ENCODE peak calls at places on chromosomes 6 and 20, in eight cellular contexts. Y, G, R, I, O, N, X and H are unnamed samples.

GRCh38 chr6:65191412-65191811 is 515.6 kb downstream of the EYS start:
- DNase-seq in I (no peak), Y (no peak), O (no peak), R (no peak), X (no peak), G (no peak), N (no peak), H (no peak)

GRCh38 chr6:6701864-6702263 is 113.3 kb downstream of the LY86 start:
- DNase-seq in N (no peak), O (no peak), Y (no peak), G (no peak), R (no peak), I (no peak), X (no peak), H (no peak)

GRCh38 chr6:127606131-127606562 is 29.2 kb downstream of the C6orf58 start:
- DNase-seq in G (peak; percentile 3), X (no peak), O (peak; percentile 71), I (peak; percentile 7), R (no peak), Y (peak; percentile 13), N (peak; percentile 46), H (peak; percentile 46)

GRCh38 chr6:72553531-72554202 is 68.2 kb upstream of the KCNQ5 start:
- DNase-seq in O (peak; percentile 89), N (no peak), I (peak; percentile 71), G (no peak), R (no peak), Y (no peak), X (no peak), H (peak; percentile 43)

GRCh38 chr20:10924628-10925266 is 250.9 kb upstream of the JAG1 start:
- DNase-seq in G (no peak), O (peak; percentile 51), X (no peak), Y (no peak), R (no peak), N (peak; percentile 32), I (no peak), H (no peak)

GRCh38 chr6:55496201-55496600 is 82.8 kb downstream of the HMGCLL1 start:
- DNase-seq in R (no peak), X (no peak), I (no peak), G (no peak), O (no peak), N (no peak), Y (no peak), H (no peak)

GRCh38 chr20:4038676-4039075 is 23.3 kb upstream of the RNF24 start:
- DNase-seq in R (no peak), I (no peak), N (no peak), Y (no peak), X (no peak), G (no peak), O (no peak), H (no peak)

GRCh38 chr6:8549381-8549780 is 114.0 kb upstream of the SLC35B3 start:
- DNase-seq in X (no peak), I (no peak), G (no peak), Y (no peak), O (no peak), N (no peak), R (no peak), H (no peak)

GRCh38 chr6:146768722-146769121 is 169.9 kb downstream of the ADGB start:
- DNase-seq in Y (no peak), G (no peak), N (no peak), O (no peak), R (no peak), I (no peak), X (no peak), H (no peak)

GRCh38 chr20:62025832-62026563 is 39.7 kb downstream of the TAF4 start:
- DNase-seq in Y (no peak), N (peak; percentile 72), X (peak; percentile 18), I (peak; percentile 15), R (peak; percentile 6), G (no peak), O (no peak), H (peak; percentile 15)

GRCh38 chr6:145247677-145248419 is 487.5 kb downstream of the EPM2A start:
- DNase-seq in I (no peak), X (no peak), O (peak; percentile 75), R (no peak), N (no peak), Y (no peak), G (no peak), H (peak; percentile 75)

GRCh38 chr20:34112600-34113061 is 588 bp upstream of the EIF2S2 start:
- DNase-seq in O (peak; percentile 30), I (no peak), R (no peak), N (no peak), X (peak; percentile 89), G (peak; percentile 45), Y (no peak), H (peak; percentile 9)

GRCh38 chr6:129938242-129939020 is 77.3 kb upstream of the TMEM244 start:
- DNase-seq in O (no peak), R (no peak), N (no peak), G (no peak), Y (no peak), X (no peak), I (no peak), H (no peak)

GRCh38 chr6:40222354-40222753 is 288.1 kb upstream of the MOCS1 start:
- DNase-seq in G (no peak), X (no peak), O (no peak), N (no peak), Y (no peak), R (no peak), I (no peak), H (no peak)

GRCh38 chr6:88843040-88843439 is 120.4 kb downstream of the RNGTT start:
- DNase-seq in N (no peak), R (no peak), G (no peak), X (no peak), O (peak; percentile 14), I (peak; percentile 31), Y (no peak), H (peak; percentile 69)

GRCh38 chr6:134795001-134795400 is 154.9 kb downstream of the ALDH8A1 start:
- DNase-seq in R (no peak), O (no peak), Y (no peak), I (no peak), N (no peak), G (no peak), X (no peak), H (no peak)

GRCh38 chr6:69894578-69895347 is 28.4 kb downstream of the COL19A1 start:
- DNase-seq in G (peak; percentile 60), I (peak; percentile 47), Y (no peak), N (peak; percentile 17), R (no peak), X (no peak), O (no peak), H (peak; percentile 27)

GRCh38 chr20:13690948-13691347 is 52.2 kb upstream of the TASP1 start:
- DNase-seq in R (no peak), Y (no peak), O (no peak), G (no peak), N (no peak), X (no peak), I (no peak), H (no peak)

GRCh38 chr6:56573142-56573541 is 69.5 kb downstream of the DST start:
- DNase-seq in R (no peak), O (no peak), Y (no peak), X (no peak), G (no peak), N (no peak), I (no peak), H (no peak)

GRCh38 chr20:4813076-4813838 is 91.5 kb downstream of the PRND start:
- DNase-seq in G (peak; percentile 81), I (no peak), N (no peak), O (no peak), X (no peak), R (peak; percentile 87), Y (no peak), H (no peak)

GRCh38 chr20:53982624-53983023 is 87.8 kb downstream of the BCAS1 start:
- DNase-seq in I (no peak), X (no peak), N (no peak), R (no peak), G (no peak), O (no peak), Y (no peak), H (no peak)

GRCh38 chr6:34181903-34182302 is 36.0 kb upstream of the GRM4 start:
- DNase-seq in N (no peak), X (no peak), O (no peak), Y (no peak), R (no peak), G (no peak), I (no peak), H (no peak)

GRCh38 chr20:42370086-42370485 is 751.9 kb upstream of the CHD6 start:
- DNase-seq in X (no peak), N (no peak), O (no peak), Y (no peak), G (no peak), R (no peak), I (no peak), H (no peak)

GRCh38 chr6:14499804-14500203 is 382.2 kb downstream of the CD83 start:
- DNase-seq in X (no peak), N (peak; percentile 57), I (peak; percentile 79), Y (no peak), G (no peak), O (peak; percentile 95), R (no peak), H (peak; percentile 32)

GRCh38 chr6:150881911-150882481 is 16.5 kb downstream of the MTHFD1L start:
- DNase-seq in G (no peak), X (no peak), N (peak; percentile 71), Y (no peak), R (no peak), O (peak; percentile 91), I (peak; percentile 87), H (peak; percentile 73)

GRCh38 chr6:2523061-2523460 is 227.7 kb downstream of the MYLK4 start:
- DNase-seq in G (no peak), I (no peak), Y (no peak), R (no peak), N (no peak), O (no peak), X (no peak), H (no peak)

GRCh38 chr6:108841377-108841855 is 6.8 kb upstream of the ARMC2 start:
- DNase-seq in G (no peak), Y (no peak), X (no peak), R (no peak), N (no peak), O (no peak), I (no peak), H (no peak)

GRCh38 chr20:40251284-40251932 is 437.6 kb downstream of the MAFB start:
- DNase-seq in N (peak; percentile 45), X (no peak), I (no peak), G (peak; percentile 47), O (peak; percentile 17), R (no peak), Y (peak; percentile 69), H (no peak)

GRCh38 chr6:99501762-99502161 is 13.5 kb downstream of the USP45 start:
- DNase-seq in I (no peak), G (no peak), R (no peak), O (no peak), N (no peak), X (no peak), Y (no peak), H (no peak)